ENCODE peak calls at places on chromosomes 6 and 20, in six cellular contexts. M, V, B, J, X and O are unnamed samples.

GRCh38 chr6:101830501-101831031 is 437.1 kb downstream of the GRIK2 start:
- DNase-seq in J (peak; percentile 86), M (no peak), B (no peak), V (no peak), X (peak; percentile 22), O (no peak)

GRCh38 chr6:147711511-147711910 is 203.0 kb downstream of the SAMD5 start:
- DNase-seq in V (no peak), X (no peak), M (no peak), J (peak; percentile 69), B (no peak), O (peak; percentile 29)

GRCh38 chr20:54479138-54479906 is 3.9 kb downstream of the DOK5 start:
- DNase-seq in X (no peak), M (no peak), B (no peak), J (peak; percentile 42), V (no peak), O (no peak)

GRCh38 chr6:72740135-72740534 is 118.3 kb downstream of the KCNQ5 start:
- DNase-seq in M (no peak), V (no peak), X (no peak), B (no peak), J (no peak), O (no peak)

GRCh38 chr6:470051-470900 is 78.7 kb downstream of the IRF4 start:
- DNase-seq in J (no peak), X (no peak), B (no peak), V (no peak), M (no peak), O (no peak)

GRCh38 chr20:5150226-5151076 is 23.6 kb downstream of the CDS2 start:
- DNase-seq in M (no peak), X (peak; percentile 73), B (no peak), V (no peak), J (peak; percentile 69), O (peak; percentile 45)

GRCh38 chr6:93407186-93407585 is 12.2 kb downstream of the EPHA7 start:
- DNase-seq in X (peak; percentile 84), J (peak; percentile 26), V (no peak), M (no peak), B (no peak), O (peak; percentile 11)

GRCh38 chr6:12766365-12766764 is 49.8 kb downstream of the PHACTR1 start:
- DNase-seq in X (no peak), J (no peak), M (no peak), V (no peak), B (no peak), O (no peak)

GRCh38 chr6:21082091-21082490 is 511.5 kb upstream of the SOX4 start:
- DNase-seq in J (no peak), X (no peak), M (no peak), V (no peak), B (no peak), O (no peak)

GRCh38 chr6:6665505-6665904 is 77.0 kb downstream of the LY86 start:
- DNase-seq in X (no peak), V (no peak), M (no peak), B (no peak), J (no peak), O (no peak)

GRCh38 chr20:41818369-41818768 is 200.2 kb upstream of the CHD6 start:
- DNase-seq in X (no peak), M (no peak), B (no peak), V (no peak), J (no peak), O (no peak)

GRCh38 chr20:33002087-33002808 is 2.0 kb downstream of the SUN5 start:
- DNase-seq in M (no peak), V (no peak), B (no peak), X (no peak), J (no peak), O (no peak)
- TF ChIP-seq CTCF in M (no peak), V (no peak), B (no peak), X (no peak), J (no peak), O (no peak)

DNA sequence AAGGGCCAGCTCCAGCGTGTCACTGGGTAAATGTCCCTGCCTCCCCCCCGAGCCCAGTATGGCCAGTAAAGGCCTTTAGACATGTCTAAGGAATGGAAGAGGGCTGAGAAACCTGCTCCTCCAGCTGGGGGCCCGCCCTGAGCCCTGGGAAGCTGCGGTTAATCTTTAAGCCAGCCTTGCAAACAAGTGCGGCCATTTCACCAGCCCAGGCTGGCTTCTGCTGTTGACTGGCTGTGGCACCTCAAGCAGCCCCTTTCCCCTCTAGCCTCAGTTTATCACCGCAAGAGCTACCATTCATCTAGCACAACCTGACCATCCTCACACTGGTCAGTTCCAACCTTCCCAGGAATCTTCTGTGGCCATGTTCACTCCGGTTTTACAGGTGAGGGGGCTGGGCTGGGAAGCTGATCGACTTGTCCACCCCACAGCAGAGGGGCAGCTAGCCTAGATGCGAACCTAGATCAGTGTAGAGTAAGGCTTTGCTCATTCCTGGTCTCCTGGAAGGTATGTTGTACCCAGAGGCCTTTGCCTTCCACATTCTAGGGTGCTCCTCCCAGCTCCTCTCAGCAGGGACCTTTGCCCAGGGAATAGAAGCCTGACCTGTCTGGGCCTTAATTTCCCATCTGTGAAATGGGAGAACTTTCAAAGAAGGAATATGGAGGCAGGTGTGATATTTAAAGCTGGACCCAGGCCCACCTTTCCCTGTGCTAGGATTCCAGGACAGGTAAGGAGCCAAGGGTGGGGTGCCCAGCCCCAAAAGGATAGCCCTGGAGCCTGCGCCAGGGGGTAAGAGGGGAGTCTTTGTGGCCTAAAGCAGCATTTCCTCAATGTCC is 1.2 kb upstream of the SRC start:
- DNase-seq in V (no peak), B (peak; percentile 70), X (no peak), J (no peak), M (peak; percentile 60), O (peak; percentile 19)
- H3K4me3 ChIP-seq in V (peak overlapping the region; percentile 76), B (peak overlapping the region; percentile 51), X (no peak overlapping the region), J (no peak overlapping the region), M (no peak overlapping the region), O (no peak overlapping the region)

GRCh38 chr20:8082025-8082424 is 50.0 kb upstream of the PLCB1 start:
- DNase-seq in M (no peak), B (no peak), J (peak; percentile 17), V (no peak), X (peak; percentile 64), O (peak; percentile 47)
- TF ChIP-seq CTCF in M (no peak), B (no peak), J (peak; percentile 52), V (peak; percentile 29), X (peak; percentile 64), O (peak; percentile 57)

GRCh38 chr6:44072452-44072958 is 54.7 kb downstream of the MRPL14 start:
- DNase-seq in M (no peak), J (no peak), B (no peak), V (no peak), X (no peak), O (no peak)

GRCh38 chr6:44072959-44073611 is 54.2 kb downstream of the MRPL14 start:
- DNase-seq in B (peak; percentile 78), V (peak; percentile 90), M (peak; percentile 90), J (peak; percentile 75), X (peak; percentile 80), O (peak; percentile 85)

GRCh38 chr6:44073612-44074382 is 53.5 kb downstream of the MRPL14 start:
- DNase-seq in M (no peak), B (no peak), V (peak; percentile 42), X (no peak), J (no peak), O (peak; percentile 55)

GRCh38 chr6:44074383-44075136 is 52.7 kb downstream of the MRPL14 start:
- DNase-seq in B (peak; percentile 69), V (peak; percentile 84), X (peak; percentile 81), M (peak; percentile 86), J (peak; percentile 68), O (peak; percentile 88)

GRCh38 chr6:44071670-44072451 is 55.4 kb downstream of the MRPL14 start:
- DNase-seq in J (peak; percentile 98), X (peak; percentile 91), B (no peak), M (no peak), V (no peak), O (peak; percentile 94)
- H3K4me3 ChIP-seq in J (no peak overlapping the region), X (no peak overlapping the region), B (no peak overlapping the region), M (no peak overlapping the region), V (no peak overlapping the region), O (no peak overlapping the region)

DNA sequence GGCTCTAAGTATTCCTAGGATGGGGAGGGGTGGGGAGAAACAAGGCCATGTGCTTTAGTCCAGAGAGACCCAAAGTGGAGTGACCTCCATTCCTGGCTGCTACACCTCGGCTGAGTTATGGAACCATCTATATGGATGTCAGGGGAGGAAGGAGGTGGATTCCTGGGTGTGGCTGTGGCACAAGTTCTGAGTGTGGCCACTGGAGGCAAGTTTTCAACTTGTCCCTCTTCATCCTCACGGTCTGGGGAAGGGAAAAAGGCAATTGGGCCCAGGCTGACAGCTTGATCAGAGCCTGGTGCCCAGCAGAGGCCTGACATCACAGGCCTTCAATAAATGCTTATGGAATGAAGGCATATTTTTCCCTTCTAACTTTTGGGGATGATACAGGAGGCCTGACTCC is 2.0 kb upstream of the ITPR3 start:
- DNase-seq in X (no peak), B (no peak), M (no peak), J (no peak), V (no peak), O (no peak)
- TF ChIP-seq CTCF in X (no peak), B (no peak), M (no peak), J (no peak), V (no peak), O (no peak)

GRCh38 chr6:144007455-144007778 is 642 bp downstream of the PLAGL1 start:
- DNase-seq in V (no peak), X (no peak), J (no peak), B (no peak), M (no peak), O (no peak)

GRCh38 chr6:144012534-144012933 is 4.5 kb upstream of the PLAGL1 start:
- DNase-seq in X (no peak), M (no peak), J (peak; percentile 51), B (no peak), V (no peak), O (no peak)

GRCh38 chr6:144006731-144007454 is 1.2 kb downstream of the PLAGL1 start:
- DNase-seq in J (peak; percentile 77), M (peak; percentile 67), X (peak; percentile 62), V (no peak), B (no peak), O (peak; percentile 80)

GRCh38 chr6:144007779-144008500 is at the start of gene PLAGL1:
- DNase-seq in V (peak; percentile 72), X (peak; percentile 62), B (peak; percentile 75), M (peak; percentile 89), J (peak; percentile 65), O (peak; percentile 70)

DNA sequence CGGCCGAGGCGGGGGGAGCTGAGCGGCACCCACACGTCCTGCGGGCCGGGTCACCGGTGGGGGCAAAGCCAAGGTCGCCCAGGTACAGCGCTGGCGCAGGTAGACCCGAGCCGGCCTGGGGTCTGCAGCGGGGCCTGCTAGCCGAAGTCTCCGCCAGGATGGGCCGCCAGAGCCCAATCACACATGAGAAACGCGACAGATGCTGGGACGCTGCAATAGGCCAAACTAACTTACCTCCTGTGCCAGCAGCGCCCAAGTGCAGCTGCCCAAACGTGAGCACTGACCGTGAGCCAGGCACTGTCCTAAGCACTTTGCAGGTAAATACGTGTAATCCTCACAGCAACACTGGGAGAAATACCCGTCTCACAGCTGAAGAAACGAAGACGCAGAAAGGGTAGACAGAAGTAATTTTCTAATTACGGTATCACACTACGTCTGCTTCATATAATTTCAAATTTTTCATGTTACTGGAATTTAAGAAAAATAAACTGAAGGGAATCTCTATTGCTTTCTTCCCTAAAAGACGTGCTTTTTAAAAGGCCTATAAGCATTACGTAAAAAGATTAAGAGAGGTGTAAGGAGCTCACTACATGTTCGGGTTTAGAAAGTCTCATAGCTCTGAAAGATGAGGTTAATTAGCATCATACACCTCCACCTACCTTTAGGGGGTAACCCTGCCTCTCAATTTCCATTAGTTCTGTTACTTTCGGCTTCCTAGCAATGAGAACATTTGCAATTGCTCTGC is 614 bp upstream of the PLAGL1 start:
- DNase-seq in V (no peak), M (no peak), J (no peak), X (no peak), B (peak; percentile 62), O (no peak)
- H3K4me3 ChIP-seq in V (peak overlapping the region; percentile 75), M (peak overlapping the region; percentile 61), J (peak overlapping the region; percentile 64), X (peak overlapping the region; percentile 67), B (peak overlapping the region; percentile 31), O (peak overlapping the region; percentile 68)

GRCh38 chr20:17636523-17637412 is 45.3 kb downstream of the RRBP1 start:
- DNase-seq in M (no peak), V (no peak), X (peak; percentile 34), B (no peak), J (no peak), O (no peak)
- TF ChIP-seq CTCF in M (no peak), V (no peak), X (peak; percentile 28), B (no peak), J (peak; percentile 21), O (peak; percentile 7)